ENCODE peak calls at places on chromosomes 7 and 10, in five cellular contexts. U is astrocyte; C is stomach; F is CD8-positive, alpha-beta T cell; Y is HAP-1. I is an unnamed sample.

GRCh38 chr10:78657622-78658165 is 411.1 kb upstream of the ZMIZ1 start:
- DNase-seq in Y (peak; percentile 35), C (peak; percentile 88), F (peak; percentile 48), U (peak; percentile 41), I (no peak)

GRCh38 chr7:146096994-146097393 is 19.6 kb upstream of the CNTNAP2 start:
- DNase-seq in C (no peak), Y (no peak), F (no peak), U (no peak), I (no peak)

GRCh38 chr7:55641273-55641691 is 69.0 kb upstream of the VOPP1 start:
- DNase-seq in C (peak; percentile 40), F (peak; percentile 6), U (peak; percentile 69), Y (peak; percentile 59), I (no peak)

GRCh38 chr10:5033061-5033770 is 29.6 kb upstream of the AKR1C2 start:
- DNase-seq in Y (no peak), C (no peak), U (peak; percentile 70), F (no peak), I (no peak)

GRCh38 chr7:85114342-85114741 is 72.5 kb downstream of the SEMA3D start:
- DNase-seq in U (no peak), F (no peak), Y (no peak), C (no peak), I (no peak)

GRCh38 chr7:150955519-150956394 is 22.4 kb downstream of the KCNH2 start:
- DNase-seq in F (no peak), Y (no peak), C (no peak), U (peak; percentile 29), I (no peak)

GRCh38 chr10:10389182-10389581 is 628.5 kb upstream of the CELF2 start:
- DNase-seq in U (no peak), C (no peak), Y (no peak), F (no peak), I (no peak)

GRCh38 chr10:46273506-46274477 is 13.0 kb upstream of the ANTXRL start:
- DNase-seq in U (no peak), C (peak; percentile 11), F (no peak), Y (no peak), I (no peak)

GRCh38 chr10:51073461-51074237 is 638 bp upstream of the PRKG1 start:
- DNase-seq in C (peak; percentile 37), F (no peak), U (peak; percentile 5), Y (no peak), I (no peak)

GRCh38 chr10:97590748-97591139 is 1.2 kb downstream of the C10orf62 start:
- DNase-seq in U (no peak), C (no peak), F (no peak), Y (no peak), I (no peak)

GRCh38 chr10:116251602-116252395 is 21.2 kb downstream of the GFRA1 start:
- DNase-seq in F (no peak), C (no peak), U (no peak), Y (no peak), I (no peak)
- H3K27me3 ChIP-seq in F (no peaks in the 10 kb centered on the region), C (no peaks in the 10 kb centered on the region), U (no peaks in the 10 kb centered on the region), Y (no peaks in the 10 kb centered on the region), I (no peaks in the 10 kb centered on the region)

GRCh38 chr10:3196971-3197353 is 24.4 kb upstream of the PITRM1 start:
- DNase-seq in U (no peak), Y (no peak), F (no peak), C (no peak), I (no peak)
- H3K4me3 ChIP-seq in U (peak overlapping the region; percentile 40), Y (no peak overlapping the region), F (peak overlapping the region; percentile 26), C (no peak overlapping the region), I (peak overlapping the region; percentile 54)

GRCh38 chr10:69384320-69384719 is 32.4 kb downstream of the TACR2 start:
- DNase-seq in C (no peak), F (no peak), U (no peak), Y (no peak), I (no peak)
- H3K36me3 ChIP-seq in C (peaks cover 99% of the 10 kb centered on the region), F (peaks cover 52% of the 10 kb centered on the region), U (peaks cover 25% of the 10 kb centered on the region), Y (peaks cover 49% of the 10 kb centered on the region), I (peaks cover 98% of the 10 kb centered on the region)

DNA sequence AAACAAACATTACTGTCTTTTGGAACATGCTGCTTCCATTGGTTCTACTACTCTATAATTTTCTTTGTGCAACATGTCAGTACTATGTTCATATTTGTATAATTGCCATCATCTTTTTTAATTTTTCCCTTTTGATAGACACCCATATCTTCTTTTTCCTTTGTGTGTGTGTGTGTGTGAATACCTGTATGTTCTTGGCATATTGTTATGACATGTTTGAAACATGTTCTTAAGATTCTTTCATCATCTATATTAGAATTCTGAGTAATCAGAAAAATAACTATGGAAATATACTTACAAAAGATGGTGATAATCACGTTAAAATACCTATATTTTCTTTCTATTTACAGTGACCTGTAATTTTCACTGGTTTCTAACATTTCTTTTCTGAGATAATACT is 3.5 kb upstream of the CDK6 start:
- DNase-seq in C (no peak), Y (no peak), F (no peak), U (no peak), I (no peak)
- H3K27me3 ChIP-seq in C (no peaks in the 10 kb centered on the region), Y (peaks cover 65% of the 10 kb centered on the region), F (peaks cover 3% of the 10 kb centered on the region), U (no peaks in the 10 kb centered on the region), I (no peaks in the 10 kb centered on the region)

GRCh38 chr10:110931769-110932381 is 12.5 kb downstream of the SHOC2 start:
- DNase-seq in F (no peak), U (no peak), C (no peak), Y (no peak), I (no peak)
- H3K4me3 ChIP-seq in F (no peak overlapping the region), U (no peak overlapping the region), C (no peak overlapping the region), Y (no peak overlapping the region), I (no peak overlapping the region)

GRCh38 chr10:363152-363551 is 227.9 kb downstream of the ZMYND11 start:
- DNase-seq in Y (no peak), U (no peak), F (no peak), C (no peak), I (no peak)
- H3K36me3 ChIP-seq in Y (peaks cover 6% of the 10 kb centered on the region), U (peaks cover 20% of the 10 kb centered on the region), F (no peaks in the 10 kb centered on the region), C (peaks cover 93% of the 10 kb centered on the region), I (peaks cover 90% of the 10 kb centered on the region)

DNA sequence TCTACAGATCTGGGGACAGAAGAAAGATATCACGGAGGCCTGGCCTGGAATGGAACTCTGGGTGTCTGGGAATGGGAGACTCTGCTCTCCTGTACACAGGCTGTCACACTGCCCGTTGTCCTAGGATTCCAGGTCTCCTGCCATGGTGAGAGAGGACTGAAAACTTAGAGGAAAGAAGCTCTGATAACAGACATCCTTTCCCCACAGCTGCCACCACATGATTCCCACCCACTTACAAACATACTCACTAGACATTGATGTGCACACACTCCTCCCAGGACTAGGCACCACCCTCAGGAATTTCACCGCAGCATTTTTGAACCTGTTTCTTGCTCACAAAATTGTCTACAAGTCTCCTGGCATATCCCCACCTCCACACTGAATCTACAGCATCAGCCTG is 5.7 kb downstream of the ZNF92 start:
- DNase-seq in F (no peak), C (no peak), U (peak; percentile 60), Y (no peak), I (no peak)
- H3K27me3 ChIP-seq in F (no peaks in the 10 kb centered on the region), C (no peaks in the 10 kb centered on the region), U (no peaks in the 10 kb centered on the region), Y (no peaks in the 10 kb centered on the region), I (no peaks in the 10 kb centered on the region)

GRCh38 chr10:43140414-43140813 is 2.2 kb downstream of the CSGALNACT2 start:
- DNase-seq in Y (no peak), C (no peak), F (no peak), U (peak; percentile 89), I (no peak)
- H3K4me3 ChIP-seq in Y (no peak overlapping the region), C (no peak overlapping the region), F (peak overlapping the region; percentile 76), U (no peak overlapping the region), I (no peak overlapping the region)